ENCODE peak calls at places on chromosome 12, in four cellular contexts. C is nephron progenitor cell, Y is OCI-LY7, I is right lobe of liver. D is an unnamed sample.

GRCh38 chr12:22083167-22083566 is 37.1 kb downstream of the CMAS start:
- DNase-seq in I (no peak), C (no peak), Y (peak), D (peak)

GRCh38 chr12:25115677-25116076 is 79.3 kb downstream of the DNAI7 start:
- DNase-seq in Y (no peak), C (no peak), I (no peak), D (no peak)

GRCh38 chr12:126055521-126055920 is 990.3 kb downstream of the AACS start:
- DNase-seq in Y (no peak), I (no peak), C (peak), D (no peak)

GRCh38 chr12:47991106-47991550 is 13.1 kb downstream of the COL2A1 start:
- DNase-seq in Y (no peak), C (no peak), I (no peak), D (no peak)

GRCh38 chr12:53193953-53194716 is 12.9 kb downstream of the ITGB7 start:
- DNase-seq in I (no peak), C (no peak), Y (no peak), D (no peak)

GRCh38 chr12:15629108-15629507 is 160.1 kb downstream of the EPS8 start:
- DNase-seq in C (no peak), Y (no peak), I (no peak), D (no peak)

GRCh38 chr12:43378448-43378847 is 173.6 kb downstream of the ADAMTS20 start:
- DNase-seq in Y (no peak), I (no peak), C (no peak), D (no peak)

GRCh38 chr12:132623072-132623869 is 4.7 kb downstream of the P2RX2 start:
- DNase-seq in Y (no peak), I (no peak), C (no peak), D (no peak)

GRCh38 chr12:48542300-48542928 is 17.0 kb downstream of the OR8S1 start:
- DNase-seq in Y (peak), C (peak), I (no peak), D (no peak)

GRCh38 chr12:68446896-68447806 is 115.0 kb upstream of the MDM1 start:
- DNase-seq in Y (no peak), C (peak), I (no peak), D (no peak)

GRCh38 chr12:127239781-127240180 is 1027.2 kb upstream of the TMEM132C start:
- DNase-seq in Y (no peak), I (no peak), C (no peak), D (no peak)

GRCh38 chr12:4267904-4268548 is 5.5 kb upstream of the CCND2 start:
- DNase-seq in C (no peak), Y (no peak), I (no peak), D (no peak)

GRCh38 chr12:57428965-57429364 is 1.9 kb downstream of the R3HDM2 start:
- DNase-seq in I (no peak), Y (no peak), C (no peak), D (no peak)

GRCh38 chr12:8914716-8915526 is 612 bp downstream of the PHC1 start:
- DNase-seq in I (peak), C (peak), Y (peak), D (no peak)

GRCh38 chr12:37672655-37673260 is 643.8 kb upstream of the ALG10B start:
- DNase-seq in C (no peak), Y (peak), I (no peak), D (no peak)

GRCh38 chr12:121003650-121004049 is 12.6 kb downstream of the C12orf43 start:
- DNase-seq in C (no peak), I (no peak), Y (no peak), D (no peak)

GRCh38 chr12:88810806-88811205 is 230.5 kb upstream of the KITLG start:
- DNase-seq in C (no peak), I (no peak), Y (no peak), D (no peak)

GRCh38 chr12:24500466-24501232 is 448.3 kb downstream of the BCAT1 start:
- DNase-seq in C (no peak), I (no peak), Y (no peak), D (no peak)

GRCh38 chr12:116712458-116713303 is 25.2 kb downstream of the SPRING1 start:
- DNase-seq in Y (no peak), C (no peak), I (no peak), D (no peak)

GRCh38 chr12:85872497-85873091 is 1.5 kb upstream of the NTS start:
- DNase-seq in I (no peak), C (no peak), Y (peak), D (peak)

GRCh38 chr12:92020983-92021664 is 124.5 kb downstream of the BTG1 start:
- DNase-seq in C (no peak), I (no peak), Y (no peak), D (no peak)

GRCh38 chr12:113571713-113572112 is 100.0 kb upstream of the LHX5 start:
- DNase-seq in Y (no peak), C (no peak), I (no peak), D (no peak)

GRCh38 chr12:18068355-18068754 is 21.6 kb downstream of the RERGL start:
- DNase-seq in C (no peak), Y (no peak), I (no peak), D (no peak)

GRCh38 chr12:50127546-50127945 is 15.5 kb downstream of the COX14 start:
- DNase-seq in I (no peak), C (no peak), Y (no peak), D (no peak)

GRCh38 chr12:80712866-80713265 is 3.8 kb upstream of the MYF5 start:
- DNase-seq in C (no peak), I (no peak), Y (no peak), D (no peak)

GRCh38 chr12:59689776-59690175 is 93.9 kb downstream of the SLC16A7 start:
- DNase-seq in Y (no peak), C (no peak), I (no peak), D (no peak)

GRCh38 chr12:57166971-57167371 is 19.6 kb upstream of the LRP1-AS start:
- DNase-seq in I (no peak), C (no peak), Y (no peak), D (no peak)

GRCh38 chr12:56346663-56347062 is 8.0 kb downstream of the IL23A start:
- DNase-seq in Y (no peak), C (no peak), I (no peak), D (no peak)

GRCh38 chr12:24363177-24363754 is 413.8 kb upstream of the SOX5 start:
- DNase-seq in I (no peak), Y (no peak), C (no peak), D (no peak)

GRCh38 chr12:2963760-2964292 is 4.6 kb downstream of the TEAD4 start:
- DNase-seq in I (no peak), C (no peak), Y (no peak), D (no peak)

GRCh38 chr12:120580787-120581723 is at the start of gene POP5:
- DNase-seq in I (peak), C (peak), Y (peak), D (peak)

GRCh38 chr12:102965281-102966155 is 8.0 kb downstream of the ASCL1 start:
- DNase-seq in Y (no peak), C (peak), I (no peak), D (no peak)

GRCh38 chr12:71552728-71553501 is 110.7 kb downstream of the ZFC3H1 start:
- DNase-seq in Y (no peak), I (no peak), C (no peak), D (no peak)

GRCh38 chr12:66036317-66036716 is 94.2 kb downstream of the LLPH start:
- DNase-seq in I (no peak), C (no peak), Y (no peak), D (peak)

GRCh38 chr12:41521872-41522379 is 333.8 kb downstream of the PDZRN4 start:
- DNase-seq in I (no peak), Y (peak), C (no peak), D (peak)

GRCh38 chr12:42790761-42791151 is 201.2 kb upstream of the PRICKLE1 start:
- DNase-seq in C (peak), I (no peak), Y (no peak), D (no peak)

GRCh38 chr12:124368421-124369032 is 73.6 kb downstream of the RFLNA start:
- DNase-seq in I (no peak), C (no peak), Y (no peak), D (no peak)
- TF ChIP-seq CTCF in I (no peak), C (no peak), Y (no peak), D (peak)

GRCh38 chr12:103966736-103967135 is 1.1 kb downstream of the TDG start:
- DNase-seq in I (no peak), C (no peak), Y (no peak), D (no peak)

GRCh38 chr12:103962493-103962892 is 3.2 kb upstream of the TDG start:
- DNase-seq in I (no peak), C (no peak), Y (peak), D (no peak)

GRCh38 chr12:103964805-103965204 is 867 bp upstream of the TDG start:
- DNase-seq in I (no peak), Y (no peak), C (no peak), D (no peak)

GRCh38 chr12:103965255-103965589 is 450 bp upstream of the TDG start:
- DNase-seq in Y (no peak), C (no peak), I (no peak), D (no peak)

DNA sequence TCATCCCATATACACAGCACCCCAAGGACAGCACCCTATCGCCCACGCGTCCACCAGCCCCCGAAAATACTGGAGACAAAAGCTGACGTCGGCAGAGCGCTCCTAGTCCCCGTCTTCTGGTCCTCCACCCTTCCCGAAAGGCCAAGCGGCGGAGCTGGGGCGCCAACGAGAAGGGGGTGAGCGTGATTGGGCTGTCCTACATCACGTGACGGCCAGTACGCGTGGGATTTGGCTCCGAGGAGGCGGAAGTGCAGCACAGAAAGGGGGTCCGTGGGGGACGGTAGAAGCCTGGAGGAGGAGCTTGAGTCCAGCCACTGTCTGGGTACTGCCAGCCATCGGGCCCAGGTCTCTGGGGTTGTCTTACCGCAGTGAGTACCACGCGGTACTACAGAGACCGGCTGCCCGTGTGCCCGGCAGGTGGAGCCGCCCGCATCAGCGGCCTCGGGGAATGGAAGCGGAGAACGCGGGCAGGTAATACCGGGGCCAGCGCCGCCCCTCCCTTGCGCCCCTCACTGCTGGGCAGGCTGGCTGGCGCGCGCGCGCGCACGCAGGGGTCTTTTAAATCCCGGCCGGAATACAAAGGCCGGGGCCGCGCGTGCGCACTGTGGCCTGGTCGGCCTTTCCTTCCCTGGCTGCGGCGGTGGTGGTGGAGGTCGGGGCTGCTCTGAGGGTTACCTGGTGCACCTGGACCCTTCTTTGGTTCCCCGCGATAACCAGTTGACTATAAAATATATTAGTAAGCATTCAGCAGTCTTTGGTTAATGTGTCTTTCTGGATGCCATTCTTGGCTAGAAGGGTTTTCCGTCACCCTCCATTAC is at the start of gene TDG:
- DNase-seq in C (peak), Y (peak), I (peak), D (peak)
- TF ChIP-seq CTCF in C (no peak), Y (peak), I (peak), D (peak)

DNA sequence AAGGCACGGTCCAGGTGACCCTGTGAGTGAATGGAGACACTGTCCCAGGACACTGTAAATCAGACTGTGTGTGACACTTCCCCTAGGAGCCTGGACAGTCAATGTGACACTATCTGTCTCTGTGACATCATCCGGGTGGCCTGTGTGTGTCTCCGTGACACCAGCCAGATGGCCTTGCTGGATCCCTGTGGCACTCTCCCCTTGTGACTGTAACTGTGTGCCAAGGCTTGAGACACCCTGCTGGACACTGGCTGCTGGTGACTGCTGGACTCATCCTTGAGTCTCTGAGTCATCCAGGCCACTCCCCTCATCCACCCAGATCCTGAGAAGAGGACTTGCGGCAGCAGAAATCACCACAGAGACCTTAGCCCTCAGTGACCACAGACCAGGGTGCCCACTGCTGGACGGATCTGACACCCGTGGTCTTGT is 51.6 kb downstream of the MVK start:
- DNase-seq in Y (no peak), I (no peak), C (no peak), D (no peak)
- TF ChIP-seq CTCF in Y (no peak), I (no peak), C (no peak), D (no peak)

GRCh38 chr12:112087055-112087850 is 21.3 kb downstream of the NAA25 start:
- DNase-seq in Y (no peak), I (no peak), C (no peak), D (no peak)
- TF ChIP-seq CTCF in Y (no peak), I (no peak), C (peak), D (no peak)

GRCh38 chr12:101490286-101490920 is 15.3 kb downstream of the SPIC start:
- DNase-seq in C (peak), Y (peak), I (no peak), D (no peak)
- TF ChIP-seq CTCF in C (peak), Y (peak), I (peak), D (no peak)

DNA sequence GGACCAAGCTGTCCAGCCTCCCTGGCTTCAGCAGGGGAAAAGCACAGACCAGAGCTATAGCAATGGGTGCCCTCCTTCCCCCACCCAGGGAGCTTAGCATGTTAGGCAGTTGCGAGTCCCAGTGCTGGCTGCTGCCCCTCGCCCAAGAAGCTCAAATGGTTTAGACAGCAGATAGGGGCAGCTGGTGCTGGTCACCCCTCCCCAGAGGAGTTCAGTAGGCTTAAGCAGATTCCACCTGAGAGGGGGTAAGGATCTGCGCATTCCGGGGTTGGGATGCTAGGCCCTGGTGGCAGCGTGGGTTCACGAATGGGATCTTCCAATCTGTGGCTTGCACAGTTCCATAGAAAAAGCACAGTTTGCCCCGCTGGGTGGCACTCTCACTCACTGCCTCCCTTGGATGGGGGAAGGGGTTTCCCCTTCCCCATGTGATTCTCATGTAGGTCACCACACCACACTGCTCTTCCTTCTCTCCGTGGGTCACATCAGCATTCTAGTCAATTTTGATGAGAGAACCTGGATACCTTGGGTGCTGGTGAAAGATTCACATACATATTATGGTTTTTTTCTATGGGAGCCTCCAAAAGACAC is 665.6 kb downstream of the C12orf50 start:
- DNase-seq in Y (no peak), I (no peak), C (no peak), D (no peak)
- TF ChIP-seq CTCF in Y (no peak), I (no peak), C (no peak), D (no peak)

DNA sequence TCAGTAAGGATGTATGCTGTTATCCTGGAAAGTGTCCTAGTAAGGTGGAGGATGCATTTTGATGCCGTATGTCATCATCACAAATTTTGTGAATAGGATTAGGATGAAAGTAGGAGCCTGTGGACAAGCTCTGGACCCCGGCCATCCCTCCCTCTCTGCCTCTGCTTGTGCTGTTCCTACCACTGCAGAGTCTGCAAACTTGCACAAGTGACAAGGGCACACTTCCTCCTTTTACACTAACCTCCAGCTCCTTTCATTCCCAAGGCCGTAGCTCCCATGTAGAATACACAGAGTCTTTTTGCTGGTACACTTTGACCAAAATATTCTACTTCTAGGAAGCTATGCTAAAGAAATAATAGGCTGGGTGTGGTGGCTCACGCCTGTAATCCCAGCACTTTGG is 13.3 kb upstream of the TMCC3 start:
- DNase-seq in Y (no peak), C (no peak), I (no peak), D (no peak)
- TF ChIP-seq CTCF in Y (no peak), C (no peak), I (no peak), D (no peak)

GRCh38 chr12:19970826-19971225 is 397.5 kb upstream of the PDE3A start:
- DNase-seq in Y (no peak), C (no peak), I (no peak), D (no peak)

GRCh38 chr12:19969476-19969875 is 398.9 kb upstream of the PDE3A start:
- DNase-seq in I (no peak), Y (no peak), C (no peak), D (no peak)

GRCh38 chr12:19971396-19971802 is 396.9 kb upstream of the PDE3A start:
- DNase-seq in Y (no peak), C (peak), I (peak), D (no peak)

GRCh38 chr12:19971881-19972280 is 396.5 kb upstream of the PDE3A start:
- DNase-seq in C (no peak), Y (no peak), I (peak), D (no peak)

GRCh38 chr12:19970116-19970515 is 398.2 kb upstream of the PDE3A start:
- DNase-seq in Y (no peak), C (no peak), I (no peak), D (peak)
- TF ChIP-seq CTCF in Y (no peak), C (no peak), I (no peak), D (no peak)

DNA sequence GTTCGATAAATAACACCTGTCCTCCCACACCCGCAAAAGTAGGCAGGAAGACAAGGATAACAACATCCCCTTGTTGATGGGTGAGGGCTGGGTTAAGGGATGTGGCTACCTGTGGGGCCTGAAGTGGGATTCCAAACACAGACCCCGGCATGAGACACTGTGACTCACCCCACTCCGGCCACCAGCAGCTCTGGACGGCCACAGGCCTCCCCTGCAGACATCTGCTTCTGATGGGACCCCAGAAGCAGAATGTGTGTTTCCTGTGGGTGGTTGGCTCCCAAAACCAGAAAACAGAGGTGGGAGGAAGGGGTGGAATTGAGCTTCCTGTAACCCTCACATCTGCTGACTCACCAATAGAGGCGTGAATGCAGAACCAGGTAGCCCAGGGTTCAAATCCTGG is 216.6 kb upstream of the PWP1 start:
- DNase-seq in Y (no peak), C (no peak), I (no peak), D (no peak)
- TF ChIP-seq CTCF in Y (no peak), C (no peak), I (no peak), D (no peak)

GRCh38 chr12:45737638-45738037 is 8.1 kb downstream of the ARID2 start:
- DNase-seq in Y (no peak), C (no peak), I (no peak), D (no peak)
- TF ChIP-seq CTCF in Y (no peak), C (no peak), I (no peak), D (no peak)

D was measured in AG09319.